ENCODE peak calls at places on chromosomes 5 and 9, in seven cellular contexts. One of them, this sample, is unnamed.

GRCh38 chr5:167699434-167699833 is 592.0 kb upstream of the WWC1 start:
- DNase-seq in CD8-positive, alpha-beta T cell: no peak
- DNase-seq in neural progenitor cell: peak; percentile 83
- DNase-seq in heart right ventricle: no peak
- DNase-seq in spleen: no peak
- DNase-seq in adrenal gland: no peak
- DNase-seq in mesendoderm: peak; percentile 100
- DNase-seq in this sample: no peak

GRCh38 chr9:134551657-134552348 is 89.8 kb upstream of the COL5A1 start:
- DNase-seq in CD8-positive, alpha-beta T cell: no peak
- DNase-seq in neural progenitor cell: no peak
- DNase-seq in heart right ventricle: no peak
- DNase-seq in spleen: peak; percentile 69
- DNase-seq in adrenal gland: no peak
- DNase-seq in mesendoderm: no peak
- DNase-seq in this sample: no peak

GRCh38 chr5:54148858-54149257 is 161.5 kb downstream of the ARL15 start:
- DNase-seq in CD8-positive, alpha-beta T cell: no peak
- DNase-seq in neural progenitor cell: no peak
- DNase-seq in heart right ventricle: no peak
- DNase-seq in spleen: no peak
- DNase-seq in adrenal gland: no peak
- DNase-seq in mesendoderm: no peak
- DNase-seq in this sample: no peak

GRCh38 chr9:131755541-131756198 is 15.8 kb upstream of the RAPGEF1 start:
- DNase-seq in CD8-positive, alpha-beta T cell: peak; percentile 73
- DNase-seq in neural progenitor cell: peak; percentile 93
- DNase-seq in heart right ventricle: peak; percentile 79
- DNase-seq in spleen: peak; percentile 94
- DNase-seq in adrenal gland: peak; percentile 85
- DNase-seq in mesendoderm: peak; percentile 90
- DNase-seq in this sample: peak; percentile 53

GRCh38 chr9:91159664-91160121 is 202.0 kb downstream of the AUH start:
- DNase-seq in CD8-positive, alpha-beta T cell: no peak
- DNase-seq in neural progenitor cell: no peak
- DNase-seq in heart right ventricle: peak; percentile 68
- DNase-seq in spleen: no peak
- DNase-seq in adrenal gland: peak; percentile 64
- DNase-seq in mesendoderm: peak; percentile 75
- DNase-seq in this sample: peak; percentile 45

GRCh38 chr9:78539904-78540303 is 243.0 kb downstream of the PSAT1 start:
- DNase-seq in CD8-positive, alpha-beta T cell: no peak
- DNase-seq in neural progenitor cell: no peak
- DNase-seq in heart right ventricle: no peak
- DNase-seq in spleen: no peak
- DNase-seq in adrenal gland: no peak
- DNase-seq in mesendoderm: no peak
- DNase-seq in this sample: no peak

GRCh38 chr9:129887210-129888084 is 52.2 kb downstream of the USP20 start:
- DNase-seq in CD8-positive, alpha-beta T cell: no peak
- DNase-seq in neural progenitor cell: no peak
- DNase-seq in heart right ventricle: no peak
- DNase-seq in spleen: peak; percentile 81
- DNase-seq in adrenal gland: no peak
- DNase-seq in mesendoderm: no peak
- DNase-seq in this sample: peak; percentile 49

GRCh38 chr5:180414176-180414575 is 61.0 kb upstream of the GFPT2 start:
- DNase-seq in CD8-positive, alpha-beta T cell: no peak
- DNase-seq in neural progenitor cell: no peak
- DNase-seq in heart right ventricle: no peak
- DNase-seq in spleen: no peak
- DNase-seq in adrenal gland: no peak
- DNase-seq in mesendoderm: no peak
- DNase-seq in this sample: no peak

GRCh38 chr9:93598647-93599241 is 22.4 kb downstream of the PHF2 start:
- DNase-seq in CD8-positive, alpha-beta T cell: no peak
- DNase-seq in neural progenitor cell: no peak
- DNase-seq in heart right ventricle: no peak
- DNase-seq in spleen: no peak
- DNase-seq in adrenal gland: no peak
- DNase-seq in mesendoderm: no peak
- DNase-seq in this sample: no peak

GRCh38 chr5:42984307-42984706 is 55.8 kb downstream of the ANXA2R start:
- DNase-seq in CD8-positive, alpha-beta T cell: no peak
- DNase-seq in neural progenitor cell: no peak
- DNase-seq in heart right ventricle: no peak
- DNase-seq in spleen: no peak
- DNase-seq in adrenal gland: no peak
- DNase-seq in mesendoderm: no peak
- DNase-seq in this sample: no peak
- H3K27ac ChIP-seq in CD8-positive, alpha-beta T cell: no peak overlapping the region
- H3K27ac ChIP-seq in neural progenitor cell: no peak overlapping the region
- H3K27ac ChIP-seq in heart right ventricle: no peak overlapping the region
- H3K27ac ChIP-seq in spleen: no peak overlapping the region
- H3K27ac ChIP-seq in adrenal gland: no peak overlapping the region
- H3K27ac ChIP-seq in mesendoderm: no peak overlapping the region
- H3K27ac ChIP-seq in this sample: no peak overlapping the region

GRCh38 chr5:141359790-141360426 is at the start of gene PCDHGB2:
- DNase-seq in CD8-positive, alpha-beta T cell: no peak
- DNase-seq in neural progenitor cell: peak; percentile 38
- DNase-seq in heart right ventricle: no peak
- DNase-seq in spleen: no peak
- DNase-seq in adrenal gland: no peak
- DNase-seq in mesendoderm: peak; percentile 73
- DNase-seq in this sample: no peak
- H3K4me1 ChIP-seq in CD8-positive, alpha-beta T cell: no peaks in the 10 kb centered on the region
- H3K4me1 ChIP-seq in neural progenitor cell: no peaks in the 10 kb centered on the region
- H3K4me1 ChIP-seq in heart right ventricle: peaks cover 2% of the 10 kb centered on the region
- H3K4me1 ChIP-seq in spleen: no peaks in the 10 kb centered on the region
- H3K4me1 ChIP-seq in adrenal gland: no peaks in the 10 kb centered on the region
- H3K4me1 ChIP-seq in mesendoderm: no peaks in the 10 kb centered on the region
- H3K4me1 ChIP-seq in this sample: no peaks in the 10 kb centered on the region

GRCh38 chr9:125511780-125512179 is 195.2 kb downstream of the MAPKAP1 start:
- DNase-seq in CD8-positive, alpha-beta T cell: no peak
- DNase-seq in neural progenitor cell: peak; percentile 30
- DNase-seq in heart right ventricle: no peak
- DNase-seq in spleen: no peak
- DNase-seq in adrenal gland: no peak
- DNase-seq in mesendoderm: no peak
- DNase-seq in this sample: no peak

GRCh38 chr9:125515281-125515680 is 191.7 kb downstream of the MAPKAP1 start:
- DNase-seq in CD8-positive, alpha-beta T cell: no peak
- DNase-seq in neural progenitor cell: no peak
- DNase-seq in heart right ventricle: no peak
- DNase-seq in spleen: no peak
- DNase-seq in adrenal gland: no peak
- DNase-seq in mesendoderm: peak; percentile 93
- DNase-seq in this sample: no peak

GRCh38 chr9:125516381-125516960 is 190.5 kb downstream of the MAPKAP1 start:
- DNase-seq in CD8-positive, alpha-beta T cell: no peak
- DNase-seq in neural progenitor cell: no peak
- DNase-seq in heart right ventricle: no peak
- DNase-seq in spleen: no peak
- DNase-seq in adrenal gland: no peak
- DNase-seq in mesendoderm: peak; percentile 93
- DNase-seq in this sample: no peak

GRCh38 chr9:125514468-125514867 is 192.5 kb downstream of the MAPKAP1 start:
- DNase-seq in CD8-positive, alpha-beta T cell: no peak
- DNase-seq in neural progenitor cell: no peak
- DNase-seq in heart right ventricle: no peak
- DNase-seq in spleen: no peak
- DNase-seq in adrenal gland: no peak
- DNase-seq in mesendoderm: no peak
- DNase-seq in this sample: no peak

GRCh38 chr9:125513634-125514413 is 193.2 kb downstream of the MAPKAP1 start:
- DNase-seq in CD8-positive, alpha-beta T cell: no peak
- DNase-seq in neural progenitor cell: peak; percentile 28
- DNase-seq in heart right ventricle: no peak
- DNase-seq in spleen: no peak
- DNase-seq in adrenal gland: peak; percentile 77
- DNase-seq in mesendoderm: no peak
- DNase-seq in this sample: peak; percentile 29
- H3K4me3 ChIP-seq in CD8-positive, alpha-beta T cell: no peak overlapping the region
- H3K4me3 ChIP-seq in neural progenitor cell: no peak overlapping the region
- H3K4me3 ChIP-seq in heart right ventricle: no peak overlapping the region
- H3K4me3 ChIP-seq in spleen: no peak overlapping the region
- H3K4me3 ChIP-seq in adrenal gland: no peak overlapping the region
- H3K4me3 ChIP-seq in mesendoderm: no peak overlapping the region
- H3K4me3 ChIP-seq in this sample: no peak overlapping the region

GRCh38 chr5:72653586-72653985 is 146.4 kb upstream of the ZNF366 start:
- DNase-seq in CD8-positive, alpha-beta T cell: no peak
- DNase-seq in neural progenitor cell: peak; percentile 23
- DNase-seq in heart right ventricle: no peak
- DNase-seq in spleen: no peak
- DNase-seq in adrenal gland: no peak
- DNase-seq in mesendoderm: peak; percentile 57
- DNase-seq in this sample: no peak
- H3K27ac ChIP-seq in CD8-positive, alpha-beta T cell: no peak overlapping the region
- H3K27ac ChIP-seq in neural progenitor cell: no peak overlapping the region
- H3K27ac ChIP-seq in heart right ventricle: no peak overlapping the region
- H3K27ac ChIP-seq in spleen: no peak overlapping the region
- H3K27ac ChIP-seq in adrenal gland: no peak overlapping the region
- H3K27ac ChIP-seq in mesendoderm: no peak overlapping the region
- H3K27ac ChIP-seq in this sample: no peak overlapping the region

GRCh38 chr9:38019731-38020130 is 49.3 kb downstream of the SHB start:
- DNase-seq in CD8-positive, alpha-beta T cell: no peak
- DNase-seq in neural progenitor cell: no peak
- DNase-seq in heart right ventricle: no peak
- DNase-seq in spleen: no peak
- DNase-seq in adrenal gland: no peak
- DNase-seq in mesendoderm: no peak
- DNase-seq in this sample: no peak

GRCh38 chr9:38017149-38017884 is 51.7 kb downstream of the SHB start:
- DNase-seq in CD8-positive, alpha-beta T cell: no peak
- DNase-seq in neural progenitor cell: peak; percentile 97
- DNase-seq in heart right ventricle: peak; percentile 68
- DNase-seq in spleen: no peak
- DNase-seq in adrenal gland: peak; percentile 84
- DNase-seq in mesendoderm: peak; percentile 97
- DNase-seq in this sample: no peak

GRCh38 chr9:38018964-38019602 is 49.9 kb downstream of the SHB start:
- DNase-seq in CD8-positive, alpha-beta T cell: no peak
- DNase-seq in neural progenitor cell: peak; percentile 78
- DNase-seq in heart right ventricle: no peak
- DNase-seq in spleen: no peak
- DNase-seq in adrenal gland: peak; percentile 78
- DNase-seq in mesendoderm: no peak
- DNase-seq in this sample: no peak

GRCh38 chr9:38017885-38018186 is 51.2 kb downstream of the SHB start:
- DNase-seq in CD8-positive, alpha-beta T cell: no peak
- DNase-seq in neural progenitor cell: no peak
- DNase-seq in heart right ventricle: no peak
- DNase-seq in spleen: no peak
- DNase-seq in adrenal gland: no peak
- DNase-seq in mesendoderm: no peak
- DNase-seq in this sample: no peak

GRCh38 chr9:38018230-38018963 is 50.6 kb downstream of the SHB start:
- DNase-seq in CD8-positive, alpha-beta T cell: no peak
- DNase-seq in neural progenitor cell: no peak
- DNase-seq in heart right ventricle: no peak
- DNase-seq in spleen: no peak
- DNase-seq in adrenal gland: no peak
- DNase-seq in mesendoderm: no peak
- DNase-seq in this sample: no peak
- H3K4me1 ChIP-seq in CD8-positive, alpha-beta T cell: no peaks in the 10 kb centered on the region
- H3K4me1 ChIP-seq in neural progenitor cell: peaks cover 73% of the 10 kb centered on the region
- H3K4me1 ChIP-seq in heart right ventricle: peaks cover 84% of the 10 kb centered on the region
- H3K4me1 ChIP-seq in spleen: peaks cover 24% of the 10 kb centered on the region
- H3K4me1 ChIP-seq in adrenal gland: peaks cover 43% of the 10 kb centered on the region
- H3K4me1 ChIP-seq in mesendoderm: peaks cover 37% of the 10 kb centered on the region
- H3K4me1 ChIP-seq in this sample: peaks cover 15% of the 10 kb centered on the region

DNA sequence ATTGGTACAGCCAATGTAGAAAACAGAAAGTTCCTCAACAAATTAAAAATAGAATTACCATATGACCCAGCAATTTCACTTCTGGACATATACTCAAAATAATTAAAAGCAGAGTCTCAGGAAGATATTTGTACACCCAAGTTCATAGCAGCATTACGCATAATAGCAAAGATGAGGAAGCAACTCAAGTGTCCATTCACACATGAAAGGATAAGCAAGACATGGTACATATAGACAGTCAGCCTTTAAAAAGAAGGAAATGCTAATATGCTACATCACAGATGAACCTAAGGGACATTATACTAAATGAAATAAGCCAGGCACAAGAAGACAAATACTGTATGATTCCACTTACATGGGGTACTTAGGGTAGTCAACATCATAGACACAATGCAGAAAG is 76.7 kb downstream of the ANXA2R start:
- DNase-seq in CD8-positive, alpha-beta T cell: no peak
- DNase-seq in neural progenitor cell: no peak
- DNase-seq in heart right ventricle: no peak
- DNase-seq in spleen: no peak
- DNase-seq in adrenal gland: no peak
- DNase-seq in mesendoderm: no peak
- DNase-seq in this sample: no peak
- H3K4me3 ChIP-seq in CD8-positive, alpha-beta T cell: no peak overlapping the region
- H3K4me3 ChIP-seq in neural progenitor cell: no peak overlapping the region
- H3K4me3 ChIP-seq in heart right ventricle: no peak overlapping the region
- H3K4me3 ChIP-seq in spleen: no peak overlapping the region
- H3K4me3 ChIP-seq in adrenal gland: no peak overlapping the region
- H3K4me3 ChIP-seq in mesendoderm: no peak overlapping the region
- H3K4me3 ChIP-seq in this sample: no peak overlapping the region

This sample was measured in uterus.